ENCODE peak calls at places on chromosomes 12 and 14, in six cellular contexts. L, J, Z, X, S and K are unnamed samples.

GRCh38 chr12:55757701-55758100 is 14.8 kb downstream of the GDF11 start:
- DNase-seq in L (no peak), J (no peak), Z (no peak), X (no peak), S (no peak), K (no peak)

GRCh38 chr12:26813812-26814211 is 19.2 kb downstream of the ITPR2 start:
- DNase-seq in L (no peak), J (no peak), Z (no peak), X (no peak), S (no peak), K (no peak)

GRCh38 chr12:89891933-89892332 is 183.3 kb upstream of the ATP2B1 start:
- DNase-seq in L (no peak), J (no peak), Z (no peak), X (no peak), S (no peak), K (no peak)

GRCh38 chr12:76422878-76423438 is 74.7 kb upstream of the BBS10 start:
- DNase-seq in L (no peak), J (no peak), Z (no peak), X (no peak), S (peak; percentile 79), K (peak; percentile 57)

GRCh38 chr12:74129702-74130101 is 407.9 kb upstream of the ATXN7L3B start:
- DNase-seq in L (no peak), J (no peak), Z (no peak), X (no peak), S (no peak), K (peak; percentile 18)

GRCh38 chr12:66409195-66409871 is 107.0 kb downstream of the HELB start:
- DNase-seq in L (no peak), J (peak; percentile 10), Z (peak; percentile 72), X (peak; percentile 59), S (peak; percentile 60), K (peak; percentile 38)

GRCh38 chr14:62077676-62078261 is 315.5 kb downstream of the SNAPC1 start:
- DNase-seq in L (no peak), J (no peak), Z (no peak), X (no peak), S (no peak), K (no peak)

GRCh38 chr14:104085032-104085888 is at the start of gene ASPG:
- DNase-seq in L (no peak), J (no peak), Z (peak; percentile 65), X (peak; percentile 35), S (no peak), K (no peak)

GRCh38 chr12:118061011-118061875 is at the start of gene WSB2:
- DNase-seq in L (no peak), J (peak; percentile 37), Z (peak; percentile 14), X (peak; percentile 49), S (peak; percentile 48), K (peak; percentile 56)

GRCh38 chr14:103428732-103429556 is 43.7 kb downstream of the MARK3 start:
- DNase-seq in L (no peak), J (no peak), Z (no peak), X (no peak), S (no peak), K (no peak)

GRCh38 chr12:106985479-106985878 is 1.5 kb downstream of the MTERF2 start:
- DNase-seq in L (no peak), J (no peak), Z (no peak), X (no peak), S (no peak), K (no peak)

GRCh38 chr14:89383171-89383845 is 33.7 kb downstream of the FOXN3 start:
- DNase-seq in L (no peak), J (no peak), Z (no peak), X (no peak), S (no peak), K (no peak)

GRCh38 chr14:74595006-74595735 is 16.9 kb downstream of the LTBP2 start:
- DNase-seq in L (no peak), J (no peak), Z (peak; percentile 30), X (no peak), S (no peak), K (peak; percentile 27)

GRCh38 chr12:100845095-100845494 is 50.5 kb downstream of the ANO4 start:
- DNase-seq in L (no peak), J (no peak), Z (no peak), X (no peak), S (no peak), K (peak; percentile 25)

GRCh38 chr12:11863988-11864387 is 206.8 kb upstream of the BCL2L14 start:
- DNase-seq in L (no peak), J (no peak), Z (no peak), X (no peak), S (no peak), K (no peak)

GRCh38 chr14:103259184-103259583 is 74.9 kb upstream of the EIF5 start:
- DNase-seq in L (no peak), J (no peak), Z (no peak), X (no peak), S (no peak), K (no peak)

GRCh38 chr14:98944989-98945388 is 327.0 kb downstream of the BCL11B start:
- DNase-seq in L (no peak), J (no peak), Z (no peak), X (no peak), S (no peak), K (no peak)

GRCh38 chr14:63453443-63453936 is 89.7 kb downstream of the PPP2R5E start:
- DNase-seq in L (no peak), J (no peak), Z (no peak), X (no peak), S (no peak), K (no peak)

GRCh38 chr12:93883436-93884154 is 206.4 kb downstream of the CRADD start:
- DNase-seq in L (no peak), J (no peak), Z (no peak), X (peak; percentile 40), S (peak; percentile 78), K (peak; percentile 88)

GRCh38 chr12:117680311-117680710 is 288.5 kb downstream of the KSR2 start:
- DNase-seq in L (no peak), J (no peak), Z (no peak), X (no peak), S (no peak), K (peak; percentile 75)

GRCh38 chr12:123150273-123150803 is 552 bp downstream of the PITPNM2 start:
- DNase-seq in L (no peak), J (peak; percentile 8), Z (no peak), X (peak; percentile 17), S (peak; percentile 19), K (no peak)

GRCh38 chr14:100669011-100669412 is 57.7 kb upstream of the DLK1 start:
- DNase-seq in L (no peak), J (no peak), Z (no peak), X (no peak), S (no peak), K (no peak)

GRCh38 chr14:65160091-65160490 is 57.8 kb upstream of the MAX start:
- DNase-seq in L (no peak), J (no peak), Z (no peak), X (no peak), S (no peak), K (no peak)

GRCh38 chr14:63995285-63995684 is 142.5 kb downstream of the SYNE2 start:
- DNase-seq in L (no peak), J (no peak), Z (no peak), X (no peak), S (no peak), K (no peak)

GRCh38 chr14:24806061-24806678 is 172.2 kb upstream of the GZMB start:
- DNase-seq in L (no peak), J (peak; percentile 6), Z (peak; percentile 71), X (peak; percentile 68), S (peak; percentile 34), K (peak; percentile 12)

GRCh38 chr12:124786065-124786964 is 77.3 kb downstream of the SCARB1 start:
- DNase-seq in L (no peak), J (no peak), Z (peak; percentile 82), X (peak; percentile 46), S (peak; percentile 63), K (peak; percentile 84)

GRCh38 chr12:94872671-94873367 is 130.7 kb downstream of the NDUFA12 start:
- DNase-seq in L (no peak), J (no peak), Z (peak; percentile 69), X (no peak), S (no peak), K (no peak)

GRCh38 chr12:77591959-77592358 is 238.7 kb upstream of the NAV3 start:
- DNase-seq in L (no peak), J (no peak), Z (peak; percentile 16), X (no peak), S (no peak), K (no peak)

GRCh38 chr12:20368653-20369163 is 371 bp downstream of the PDE3A start:
- DNase-seq in L (no peak), J (no peak), Z (peak; percentile 77), X (peak; percentile 40), S (peak; percentile 14), K (peak; percentile 50)

GRCh38 chr14:81729622-81730021 is 196.0 kb upstream of the SEL1L start:
- DNase-seq in L (no peak), J (no peak), Z (no peak), X (no peak), S (no peak), K (no peak)

GRCh38 chr14:90742252-90742651 is 74.0 kb downstream of the TTC7B start:
- DNase-seq in L (no peak), J (no peak), Z (no peak), X (no peak), S (no peak), K (no peak)

GRCh38 chr12:49976547-49976946 is 3.8 kb downstream of the AQP6 start:
- DNase-seq in L (no peak), J (no peak), Z (no peak), X (no peak), S (no peak), K (no peak)

GRCh38 chr12:57632898-57633825 is at the start of gene B4GALNT1:
- DNase-seq in L (peak; percentile 98), J (peak; percentile 62), Z (peak; percentile 89), X (peak; percentile 86), S (peak; percentile 40), K (peak; percentile 59)

GRCh38 chr14:102911541-102911951 is 10.9 kb upstream of the AMN start:
- DNase-seq in L (no peak), J (no peak), Z (no peak), X (no peak), S (no peak), K (no peak)

GRCh38 chr14:104150201-104151027 is 12.0 kb downstream of the KIF26A start:
- DNase-seq in L (no peak), J (no peak), Z (peak; percentile 93), X (peak; percentile 40), S (no peak), K (no peak)

GRCh38 chr12:47886471-47887240 is 18.1 kb downstream of the VDR start:
- DNase-seq in L (no peak), J (no peak), Z (no peak), X (no peak), S (peak; percentile 10), K (no peak)